ENCODE peak calls at places on chromosome 12, in four cellular contexts. W, B, P and C are unnamed samples.

GRCh38 chr12:5043589-5044419 is at the start of gene KCNA5:
- DNase-seq in B (no peak), P (no peak), W (peak; percentile 50), C (no peak)

GRCh38 chr12:122368361-122369073 is 54.0 kb downstream of the CLIP1 start:
- DNase-seq in W (no peak), P (no peak), B (peak; percentile 89), C (peak; percentile 16)

GRCh38 chr12:95653761-95654546 is 102.7 kb upstream of the USP44 start:
- DNase-seq in W (peak; percentile 47), P (peak; percentile 12), B (no peak), C (no peak)

GRCh38 chr12:6285063-6285477 is 25.4 kb upstream of the PLEKHG6 start:
- DNase-seq in B (peak; percentile 77), W (peak; percentile 74), P (no peak), C (peak; percentile 56)

GRCh38 chr12:53533476-53533875 is 26.2 kb upstream of the NPFF start:
- DNase-seq in B (no peak), P (no peak), W (no peak), C (no peak)

GRCh38 chr12:49974231-49974675 is 1.5 kb downstream of the AQP6 start:
- DNase-seq in B (peak; percentile 32), W (peak; percentile 67), P (peak; percentile 48), C (peak; percentile 9)

GRCh38 chr12:67982165-67982563 is 7.1 kb upstream of the IFNG-AS1 start:
- DNase-seq in P (no peak), W (no peak), B (no peak), C (peak; percentile 63)

GRCh38 chr12:27822076-27822712 is 42.2 kb upstream of the MANSC4 start:
- DNase-seq in W (no peak), B (peak; percentile 27), P (peak; percentile 35), C (peak; percentile 76)

GRCh38 chr12:53147653-53148052 is 32.9 kb upstream of the ZNF740 start:
- DNase-seq in B (no peak), P (no peak), W (no peak), C (no peak)

GRCh38 chr12:19778822-19779221 is 339.5 kb downstream of the AEBP2 start:
- DNase-seq in W (no peak), P (no peak), B (no peak), C (no peak)